ENCODE peak calls at places on chromosomes 13 and 19, in four cellular contexts. Q is lower leg skin, K is kidney epithelial cell, A is BE2C. C is an unnamed sample.

GRCh38 chr13:61463027-61463426 is 47.4 kb upstream of the PCDH20 start:
- DNase-seq in A (no peak), K (no peak), Q (no peak), C (no peak)

GRCh38 chr13:19862511-19863313 is 737 bp downstream of the ZMYM5 start:
- DNase-seq in A (peak; percentile 40), Q (peak; percentile 27), K (no peak), C (no peak)

GRCh38 chr13:50594276-50594970 is 249.1 kb downstream of the DLEU7 start:
- DNase-seq in A (peak; percentile 15), Q (no peak), K (no peak), C (peak; percentile 36)

GRCh38 chr13:75785130-75785529 is 149.0 kb downstream of the LMO7 start:
- DNase-seq in Q (no peak), A (no peak), K (no peak), C (no peak)

GRCh38 chr19:48630289-48631036 is 6.7 kb downstream of the DBP start:
- DNase-seq in Q (no peak), K (no peak), A (peak; percentile 79), C (peak; percentile 59)

GRCh38 chr13:28220166-28220565 is 81.8 kb downstream of the PAN3 start:
- DNase-seq in A (peak; percentile 58), Q (no peak), K (no peak), C (no peak)

GRCh38 chr19:58294743-58295374 is 10.3 kb upstream of the ERVK3-1 start:
- DNase-seq in Q (no peak), A (no peak), K (no peak), C (no peak)

GRCh38 chr19:45601524-45602522 is at the start of gene GPR4:
- DNase-seq in K (no peak), Q (no peak), A (peak; percentile 34), C (peak; percentile 54)

GRCh38 chr13:33870046-33870668 is 52.2 kb downstream of the RFC3 start:
- DNase-seq in Q (no peak), K (no peak), A (no peak), C (no peak)

GRCh38 chr13:33869005-33869404 is 51.1 kb downstream of the RFC3 start:
- DNase-seq in K (peak; percentile 50), Q (no peak), A (no peak), C (no peak)

GRCh38 chr13:33868343-33868994 is 50.5 kb downstream of the RFC3 start:
- DNase-seq in K (no peak), Q (no peak), A (no peak), C (no peak)

GRCh38 chr13:33865945-33866344 is 48.0 kb downstream of the RFC3 start:
- DNase-seq in Q (no peak), A (no peak), K (no peak), C (no peak)

DNA sequence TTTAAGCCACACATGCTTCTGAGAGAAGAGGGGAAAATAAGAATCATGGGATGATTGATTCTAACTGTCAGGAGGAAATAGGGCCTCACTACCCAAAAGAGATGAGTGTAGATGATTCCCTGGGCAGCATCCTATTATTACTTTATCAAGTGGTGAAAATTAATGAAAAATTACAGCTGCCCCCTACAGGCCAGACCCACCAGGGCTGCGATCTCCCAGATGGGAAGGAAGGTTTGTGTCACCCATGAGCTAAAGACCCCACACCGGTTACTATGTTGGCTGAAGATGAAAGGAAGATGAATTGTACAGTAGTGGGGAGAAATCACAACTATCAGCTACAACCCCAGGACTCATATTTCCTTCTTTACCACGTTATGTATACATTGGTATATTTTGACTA is 49.5 kb downstream of the RFC3 start:
- DNase-seq in Q (no peak), A (no peak), K (no peak), C (no peak)
- TF ChIP-seq CTCF in Q (no peak), A (peak; percentile 39), K (no peak), C (no peak)

GRCh38 chr13:58376775-58377174 is 745.2 kb downstream of the PCDH17 start:
- DNase-seq in Q (no peak), A (no peak), K (no peak), C (no peak)
- TF ChIP-seq CTCF in Q (no peak), A (no peak), K (no peak), C (no peak)

DNA sequence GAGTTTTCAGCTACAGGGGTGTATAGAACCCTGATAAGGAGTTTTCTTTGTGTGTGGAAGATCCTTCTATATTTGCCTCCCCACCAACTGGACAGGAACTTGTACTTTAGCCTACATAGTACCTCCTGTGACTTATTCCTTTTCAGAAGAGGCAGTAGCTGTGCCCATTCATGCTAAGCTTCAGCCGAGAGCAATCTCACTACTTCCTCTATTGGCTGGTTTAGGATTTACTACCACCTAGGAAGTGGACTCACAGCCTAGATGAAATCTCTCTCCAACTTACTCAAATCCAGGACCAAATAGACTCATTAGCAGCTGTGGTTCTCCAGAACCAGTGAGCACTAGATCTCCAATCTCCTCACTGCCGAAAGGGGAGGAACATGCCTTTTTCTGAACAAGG is 2.3 kb upstream of the REX1BD start:
- DNase-seq in Q (no peak), A (no peak), K (no peak), C (no peak)
- TF ChIP-seq CTCF in Q (no peak), A (no peak), K (no peak), C (no peak)

DNA sequence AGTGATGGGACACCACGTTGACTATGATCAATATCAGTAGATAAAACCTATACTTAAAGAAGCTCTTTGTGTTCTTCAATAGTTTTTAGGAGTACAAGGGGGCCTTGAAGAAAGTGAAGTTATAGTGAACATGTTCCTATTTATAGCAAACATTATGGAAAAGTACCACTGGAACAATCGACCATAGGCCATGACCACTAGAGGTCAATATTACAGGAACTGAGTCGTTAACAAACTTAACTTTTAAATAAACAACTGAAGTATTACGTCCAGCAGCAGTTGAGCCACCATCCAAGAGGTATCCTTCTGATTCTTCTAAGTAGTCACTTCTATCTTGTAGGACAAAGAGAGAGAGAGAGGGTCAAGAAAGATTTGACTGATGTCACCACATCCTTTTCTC is 391.0 kb upstream of the SLITRK5 start:
- DNase-seq in Q (no peak), A (no peak), K (no peak), C (no peak)
- TF ChIP-seq CTCF in Q (no peak), A (peak; percentile 32), K (peak; percentile 1), C (no peak)

DNA sequence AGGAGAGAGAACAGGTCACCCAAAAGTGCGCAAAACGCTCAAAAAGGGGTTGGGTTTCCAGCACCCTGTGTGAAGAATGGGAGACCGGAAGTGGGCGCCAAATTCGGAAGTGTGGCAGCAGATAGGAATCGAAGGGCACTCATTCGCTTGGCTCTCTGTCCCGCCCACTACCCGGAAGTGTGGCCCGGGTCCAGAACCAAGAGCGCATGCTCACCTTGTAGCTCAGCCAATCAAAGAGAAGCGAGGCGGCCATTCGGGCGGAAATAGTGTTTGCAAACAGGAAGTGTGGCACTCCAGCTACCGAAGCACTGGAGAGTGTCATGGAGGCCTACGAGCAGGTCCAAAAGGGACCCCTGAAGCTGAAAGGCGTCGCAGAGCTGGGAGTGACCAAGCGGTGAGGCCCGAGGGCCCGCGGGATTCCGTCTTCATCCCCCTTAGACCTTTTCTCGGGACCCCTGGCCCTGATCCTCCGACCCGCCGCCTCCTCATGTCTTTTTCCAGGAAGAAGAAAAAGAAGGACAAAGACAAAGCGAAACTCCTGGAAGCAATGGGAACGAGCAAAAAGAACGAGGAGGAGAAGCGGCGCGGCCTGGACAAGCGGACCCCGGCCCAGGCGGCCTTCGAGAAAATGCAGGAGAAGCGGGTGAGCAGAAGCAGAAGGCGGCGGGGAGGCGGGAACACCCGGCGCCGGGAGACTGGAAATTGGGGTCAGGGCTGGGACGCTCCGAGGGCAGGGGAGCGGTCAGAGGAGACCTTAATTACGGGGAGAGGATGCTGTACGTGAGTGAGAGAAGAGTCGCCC is at the start of gene FAM32A:
- DNase-seq in A (peak; percentile 98), K (peak; percentile 97), Q (peak; percentile 100), C (peak; percentile 97)
- TF ChIP-seq CTCF in A (peak; percentile 58), K (peak; percentile 16), Q (no peak), C (no peak)

DNA sequence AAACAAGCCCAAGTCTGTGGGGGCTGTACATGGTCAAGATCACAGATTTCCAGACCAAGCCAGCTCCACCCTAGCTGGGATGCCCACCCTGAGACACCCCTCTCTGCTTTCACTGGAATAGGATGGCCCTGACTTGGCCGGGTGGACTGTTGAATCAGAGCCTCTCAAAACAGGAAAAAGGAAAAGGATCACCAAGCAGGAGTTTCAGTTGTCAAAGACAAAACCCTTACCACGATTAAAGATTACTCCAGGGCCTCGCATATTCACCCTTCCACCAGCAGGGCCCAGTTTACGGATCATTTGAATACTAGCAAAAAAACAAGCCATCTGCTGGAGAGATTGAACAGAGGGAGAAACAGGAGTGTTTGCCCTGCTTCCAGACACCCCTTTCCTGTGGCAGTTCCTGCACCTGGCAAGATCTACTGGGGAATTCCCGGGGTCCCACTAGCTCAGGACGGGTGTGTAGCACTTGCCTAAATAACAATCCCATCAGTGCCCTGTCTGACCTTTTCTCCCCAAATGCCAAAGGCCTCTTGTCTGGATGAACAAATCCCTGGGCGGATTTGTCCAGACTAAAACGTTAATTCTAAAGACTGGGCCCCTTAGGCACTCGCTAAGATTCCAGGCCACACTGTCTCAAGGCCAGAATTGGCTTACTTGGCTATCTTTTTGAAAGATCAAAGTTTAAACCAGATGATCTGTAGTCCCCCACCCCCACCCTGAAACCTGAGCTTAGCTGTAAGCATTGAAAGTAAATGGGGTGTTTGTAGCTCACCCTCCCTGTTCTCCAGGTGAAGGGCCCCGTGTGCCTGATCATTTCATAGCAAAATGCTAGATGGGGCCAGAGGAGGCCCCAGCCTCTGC is 38.4 kb downstream of the ACTN4 start:
- DNase-seq in K (no peak), Q (no peak), A (no peak), C (no peak)
- TF ChIP-seq CTCF in K (peak; percentile 53), Q (no peak), A (peak; percentile 57), C (peak; percentile 40)

C was measured in glutamatergic neuron.